ENCODE peak calls at places on chromosomes 5 and 9, in eight cellular contexts. J is epithelial cell of esophagus; C is upper lobe of left lung; A is heart right ventricle; N is stimulated activated CD8-positive, alpha-beta memory T cell treated with anti-CD3 and anti-CD28 coated beads, Interleukin-15, amount 100 ng/mL, for 4 hours; D is iPS-NIHi11; R is SW480; M is IMR-90. K is an unnamed sample.

GRCh38 chr5:163658702-163659567 is 153.5 kb downstream of the MAT2B start:
- DNase-seq in A (no peak), D (no peak), M (peak; percentile 55), C (no peak), J (no peak), R (no peak), N (no peak), K (no peak)

GRCh38 chr9:114141553-114142548 is 13.5 kb upstream of the COL27A1 start:
- DNase-seq in R (no peak), M (peak; percentile 41), D (no peak), A (no peak), N (no peak), J (peak; percentile 20), C (no peak), K (no peak)

GRCh38 chr5:74035521-74035937 is 409.5 kb downstream of the ARHGEF28 start:
- DNase-seq in C (no peak), J (peak; percentile 64), N (no peak), R (peak; percentile 78), M (peak; percentile 69), D (peak; percentile 39), A (no peak), K (no peak)

GRCh38 chr5:177183142-177183541 is 49.6 kb downstream of the NSD1 start:
- DNase-seq in J (peak; percentile 68), M (no peak), A (no peak), D (no peak), C (no peak), N (no peak), R (no peak), K (no peak)

GRCh38 chr5:126512451-126512850 is 82.6 kb downstream of the ALDH7A1 start:
- DNase-seq in R (no peak), J (no peak), A (no peak), N (no peak), D (no peak), M (no peak), C (no peak), K (no peak)

GRCh38 chr9:83622814-83623633 is at the start of gene IDNK:
- DNase-seq in N (peak; percentile 48), C (peak; percentile 63), A (peak; percentile 72), M (peak; percentile 24), J (peak; percentile 51), D (peak; percentile 75), R (peak; percentile 51), K (peak; percentile 15)

GRCh38 chr9:88794100-88794499 is 197.2 kb upstream of the S1PR3 start:
- DNase-seq in R (no peak), J (no peak), C (no peak), D (no peak), N (no peak), A (no peak), M (no peak), K (no peak)

GRCh38 chr5:143229896-143230675 is 173.4 kb downstream of the NR3C1 start:
- DNase-seq in A (no peak), R (no peak), D (peak; percentile 18), J (peak; percentile 46), N (no peak), M (no peak), C (no peak), K (no peak)

GRCh38 chr5:1467341-1468246 is 22.4 kb upstream of the SLC6A3 start:
- DNase-seq in N (no peak), C (peak; percentile 19), R (no peak), D (no peak), J (no peak), M (no peak), A (no peak), K (no peak)

GRCh38 chr5:143183989-143184388 is 219.5 kb downstream of the NR3C1 start:
- DNase-seq in R (no peak), M (no peak), A (no peak), J (no peak), N (no peak), D (no peak), C (no peak), K (no peak)

GRCh38 chr5:54087436-54087835 is 222.9 kb downstream of the ARL15 start:
- DNase-seq in J (peak; percentile 22), D (no peak), C (no peak), R (no peak), N (no peak), M (peak; percentile 95), A (no peak), K (no peak)

GRCh38 chr9:94779101-94779500 is 52.6 kb downstream of the AOPEP start:
- DNase-seq in R (no peak), A (no peak), N (no peak), J (no peak), M (no peak), C (no peak), D (no peak), K (no peak)

GRCh38 chr9:15513335-15513734 is 2.6 kb upstream of the PSIP1 start:
- DNase-seq in A (no peak), N (no peak), R (peak; percentile 2), J (peak; percentile 11), D (peak; percentile 48), M (no peak), C (no peak), K (no peak)

GRCh38 chr9:134602547-134603362 is 38.8 kb upstream of the COL5A1 start:
- DNase-seq in A (no peak), N (no peak), J (no peak), R (peak; percentile 89), D (no peak), C (no peak), M (peak; percentile 99), K (no peak)

GRCh38 chr5:94776167-94776566 is 157.7 kb downstream of the SLF1 start:
- DNase-seq in J (peak; percentile 2), C (no peak), R (no peak), N (no peak), D (no peak), A (no peak), M (no peak), K (no peak)

GRCh38 chr9:106916491-106917235 is 53.7 kb downstream of the ZNF462 start:
- DNase-seq in C (peak; percentile 42), N (no peak), R (peak; percentile 70), D (peak; percentile 43), J (peak; percentile 93), M (peak; percentile 92), A (no peak), K (no peak)

GRCh38 chr9:92947268-92948031 is at the start of gene FGD3:
- DNase-seq in C (peak; percentile 37), R (peak; percentile 29), D (peak; percentile 75), A (peak; percentile 48), J (peak; percentile 35), M (no peak), N (no peak), K (no peak)

GRCh38 chr9:132982508-132982907 is 4.0 kb downstream of the GFI1B start:
- DNase-seq in R (no peak), A (no peak), M (no peak), D (no peak), C (no peak), J (no peak), N (no peak), K (no peak)

GRCh38 chr5:31220968-31221367 is 27.5 kb downstream of the CDH6 start:
- DNase-seq in D (no peak), M (peak; percentile 27), A (no peak), J (no peak), C (no peak), N (no peak), R (no peak), K (no peak)

GRCh38 chr9:122991370-122991830 is 42.1 kb upstream of the GPR21 start:
- DNase-seq in J (peak; percentile 92), C (no peak), N (no peak), M (peak; percentile 94), A (no peak), D (peak; percentile 21), R (peak; percentile 65), K (no peak)

GRCh38 chr5:9340095-9340494 is 205.8 kb downstream of the SEMA5A start:
- DNase-seq in N (no peak), J (no peak), M (no peak), C (no peak), R (no peak), D (no peak), A (no peak), K (no peak)

GRCh38 chr5:173891367-173891766 is 3.2 kb downstream of the CPEB4 start:
- DNase-seq in J (no peak), M (no peak), C (no peak), D (no peak), N (no peak), R (no peak), A (no peak), K (no peak)

GRCh38 chr5:151905639-151906038 is 19.0 kb downstream of the GLRA1 start:
- DNase-seq in M (no peak), N (no peak), A (no peak), D (no peak), C (no peak), J (peak; percentile 61), R (no peak), K (no peak)

GRCh38 chr5:175709276-175709781 is 51.5 kb downstream of the HRH2 start:
- DNase-seq in A (no peak), D (no peak), N (no peak), J (no peak), R (no peak), M (no peak), C (no peak), K (no peak)

GRCh38 chr5:149959406-149960236 is 937 bp upstream of the SLC26A2 start:
- DNase-seq in M (peak; percentile 58), J (peak; percentile 73), D (peak; percentile 59), R (peak; percentile 48), N (peak; percentile 2), C (no peak), A (no peak), K (peak; percentile 35)

K was measured in activated CD8-positive, alpha-beta memory T cell treated with anti-CD3 and anti-CD28 coated beads for 4 hours.